ENCODE peak calls at places on chromosomes 16 and 17, in five cellular contexts. V, G, H, B and S are unnamed samples.
A peak's percentile ranks its signal among the peaks of the same experiment; 100 is the strongest.

GRCh38 chr17:16486373-16487250 is 5.4 kb downstream of the LRRC75A start:
- DNase-seq in V (no peak), G (peak; percentile 80), H (no peak), B (no peak), S (no peak)

GRCh38 chr17:74746376-74746775 is 2.1 kb upstream of the NHERF1 start:
- DNase-seq in V (no peak), G (peak; percentile 51), H (no peak), B (no peak), S (no peak)

GRCh38 chr16:83515395-83515794 is 292.4 kb upstream of the HSBP1 start:
- DNase-seq in V (no peak), G (no peak), H (no peak), B (no peak), S (no peak)

GRCh38 chr17:65228734-65229390 is 91.7 kb downstream of the RGS9 start:
- DNase-seq in V (no peak), G (no peak), H (peak; percentile 26), B (peak; percentile 20), S (peak; percentile 96)

GRCh38 chr16:2715519-2715918 is 4.5 kb downstream of the PRSS27 start:
- DNase-seq in V (peak; percentile 31), G (peak; percentile 63), H (peak; percentile 74), B (peak; percentile 74), S (peak; percentile 71)

GRCh38 chr16:53291757-53292392 is 142.4 kb upstream of the RBL2 start:
- DNase-seq in V (no peak), G (no peak), H (no peak), B (no peak), S (no peak)

GRCh38 chr16:30148101-30148500 is 25.1 kb upstream of the MAPK3 start:
- DNase-seq in V (no peak), G (no peak), H (no peak), B (no peak), S (no peak)

GRCh38 chr16:89110641-89111040 is 17.0 kb downstream of the ACSF3 start:
- DNase-seq in V (no peak), G (no peak), H (no peak), B (no peak), S (no peak)

GRCh38 chr17:57413848-57414651 is 157.7 kb downstream of the MSI2 start:
- DNase-seq in V (no peak), G (no peak), H (no peak), B (no peak), S (no peak)

GRCh38 chr16:84117482-84117843 is 721 bp upstream of the MBTPS1 start:
- DNase-seq in V (no peak), G (no peak), H (no peak), B (peak; percentile 10), S (no peak)

GRCh38 chr17:57305918-57306317 is 49.6 kb downstream of the MSI2 start:
- DNase-seq in V (no peak), G (no peak), H (no peak), B (no peak), S (no peak)

GRCh38 chr16:55559233-55559632 is 7.3 kb upstream of the CAPNS2 start:
- DNase-seq in V (no peak), G (no peak), H (no peak), B (no peak), S (no peak)

GRCh38 chr17:79789943-79790804 is 6.7 kb downstream of the CBX8 start:
- DNase-seq in V (no peak), G (peak; percentile 64), H (no peak), B (peak; percentile 88), S (peak; percentile 46)

GRCh38 chr17:11986939-11987329 is 10.3 kb downstream of the ZNF18 start:
- DNase-seq in V (peak; percentile 0), G (no peak), H (no peak), B (no peak), S (peak; percentile 44)

GRCh38 chr16:50390914-50391700 is 22.3 kb upstream of the BRD7 start:
- DNase-seq in V (no peak), G (no peak), H (no peak), B (no peak), S (no peak)